ENCODE peak calls at places on chromosome 20, in eight cellular contexts. V is gastrocnemius medialis, W is IMR-90, C is HFFc6, D is astrocyte of the spinal cord, B is A549, A is tibial nerve, Y is stomach. H is an unnamed sample.

GRCh38 chr20:23889775-23890187 is 10.2 kb upstream of the CST5 start:
- DNase-seq in V (no peak), W (peak; percentile 24), C (peak; percentile 47), D (peak; percentile 15), B (peak; percentile 68), A (no peak), Y (peak; percentile 31), H (peak; percentile 30)

GRCh38 chr20:44187054-44187762 is at the start of gene JPH2:
- DNase-seq in V (peak; percentile 79), W (peak; percentile 67), C (peak; percentile 87), D (peak; percentile 54), B (peak; percentile 60), A (no peak), Y (peak; percentile 39), H (peak; percentile 44)

GRCh38 chr20:37226889-37227288 is 34.7 kb downstream of the GHRH start:
- DNase-seq in V (no peak), W (peak; percentile 21), C (no peak), D (peak; percentile 37), B (no peak), A (peak; percentile 47), Y (peak; percentile 30), H (no peak)

GRCh38 chr20:43914286-43914685 is 366 bp upstream of the TOX2 start:
- DNase-seq in V (no peak), W (no peak), C (no peak), D (no peak), B (no peak), A (no peak), Y (no peak), H (no peak)

GRCh38 chr20:5675103-5676091 is 74.8 kb upstream of the SHLD1 start:
- DNase-seq in V (no peak), W (no peak), C (no peak), D (no peak), B (no peak), A (no peak), Y (no peak), H (no peak)

GRCh38 chr20:23826541-23827018 is at the start of gene CST2:
- DNase-seq in V (no peak), W (no peak), C (no peak), D (no peak), B (peak; percentile 13), A (no peak), Y (no peak), H (no peak)

GRCh38 chr20:44134897-44135810 is 51.8 kb downstream of the JPH2 start:
- DNase-seq in V (no peak), W (no peak), C (peak; percentile 11), D (no peak), B (no peak), A (no peak), Y (no peak), H (no peak)

GRCh38 chr20:9467995-9468394 is 46.4 kb upstream of the LAMP5 start:
- DNase-seq in V (no peak), W (no peak), C (no peak), D (no peak), B (peak; percentile 17), A (no peak), Y (no peak), H (peak; percentile 4)

GRCh38 chr20:48582361-48582991 is 245.3 kb downstream of the PREX1 start:
- DNase-seq in V (no peak), W (no peak), C (no peak), D (no peak), B (no peak), A (no peak), Y (no peak), H (no peak)

GRCh38 chr20:48102821-48103635 is 317.7 kb upstream of the SULF2 start:
- DNase-seq in V (no peak), W (no peak), C (no peak), D (peak; percentile 2), B (no peak), A (no peak), Y (no peak), H (no peak)

GRCh38 chr20:52191436-52192295 is at the start of gene ZFP64:
- DNase-seq in V (peak; percentile 32), W (peak; percentile 76), C (peak; percentile 68), D (peak; percentile 83), B (peak; percentile 88), A (peak; percentile 59), Y (peak; percentile 76), H (peak; percentile 88)

GRCh38 chr20:36644713-36645109 is 1.3 kb downstream of the SLA2 start:
- DNase-seq in V (no peak), W (no peak), C (no peak), D (no peak), B (no peak), A (no peak), Y (no peak), H (no peak)

GRCh38 chr20:16580127-16580526 is 6.9 kb upstream of the KIF16B start:
- DNase-seq in V (peak; percentile 20), W (peak; percentile 77), C (peak; percentile 5), D (peak; percentile 31), B (peak; percentile 33), A (no peak), Y (no peak), H (no peak)

GRCh38 chr20:55561259-55561658 is 444.1 kb downstream of the CBLN4 start:
- DNase-seq in V (no peak), W (no peak), C (no peak), D (peak; percentile 30), B (no peak), A (no peak), Y (no peak), H (no peak)

GRCh38 chr20:32155017-32155965 is 45.8 kb downstream of the TM9SF4 start:
- DNase-seq in V (peak; percentile 64), W (peak; percentile 88), C (peak; percentile 42), D (peak; percentile 63), B (peak; percentile 41), A (peak; percentile 66), Y (peak; percentile 71), H (peak; percentile 85)
- TF ChIP-seq CTCF in V (no peak), W (peak; percentile 26), C (peak; percentile 9), D (peak; percentile 44), B (no peak), A (no peak), Y (peak; percentile 18), H (peak; percentile 42)

DNA sequence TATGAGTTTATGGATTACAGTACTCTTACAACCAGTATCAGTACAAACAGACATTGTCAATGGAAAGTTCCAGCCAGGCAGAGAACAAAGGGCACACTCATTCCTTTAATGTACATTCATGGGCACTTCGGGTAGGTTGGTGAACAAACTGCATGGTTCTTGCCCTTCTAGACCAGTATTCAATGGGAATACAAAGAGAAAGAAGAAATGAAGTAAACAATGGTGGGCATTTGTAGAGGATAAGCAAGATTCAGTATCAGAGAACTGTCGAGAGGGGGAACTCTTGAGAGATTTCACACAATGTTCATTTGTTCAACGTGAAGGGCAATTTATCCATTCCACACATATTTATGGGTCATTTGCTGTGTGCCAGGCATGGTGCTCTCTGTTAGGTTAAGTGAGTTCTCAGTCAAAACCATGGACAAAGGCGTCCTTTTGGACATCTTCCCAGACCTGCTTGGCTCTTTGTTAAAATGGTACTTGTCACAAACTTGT is 714.8 kb downstream of the DHX35 start:
- DNase-seq in V (no peak), W (peak; percentile 3), C (no peak), D (peak; percentile 13), B (peak; percentile 5), A (no peak), Y (no peak), H (no peak)
- TF ChIP-seq CTCF in V (no peak), W (peak; percentile 28), C (no peak), D (peak; percentile 18), B (peak; percentile 11), A (peak; percentile 28), Y (no peak), H (no peak)

DNA sequence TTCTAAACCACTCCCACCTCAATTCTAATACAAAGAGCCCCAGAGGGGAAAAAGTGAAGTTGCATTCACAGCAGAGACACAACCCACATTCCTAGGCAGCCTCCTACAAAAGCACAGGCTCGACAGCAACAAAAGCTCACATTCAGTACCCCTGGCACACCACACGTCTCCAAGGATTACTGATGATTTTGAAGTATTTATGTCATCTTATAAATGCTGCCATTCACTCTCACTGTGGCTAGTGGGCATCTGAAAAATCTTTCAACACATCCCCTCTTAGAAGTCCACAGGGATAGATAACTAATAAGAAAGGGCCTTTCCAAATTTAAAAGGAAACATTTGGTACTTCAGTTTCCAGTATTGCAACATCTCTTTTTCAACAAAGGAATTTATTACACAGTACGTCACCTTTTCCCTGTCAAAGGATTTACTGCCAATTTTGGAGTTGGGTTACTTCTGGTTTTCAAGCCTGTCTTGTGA is 146.7 kb downstream of the TASP1 start:
- DNase-seq in V (no peak), W (peak; percentile 72), C (peak; percentile 25), D (peak; percentile 45), B (peak; percentile 31), A (peak; percentile 56), Y (no peak), H (peak; percentile 18)
- TF ChIP-seq CTCF in V (no peak), W (no peak), C (no peak), D (no peak), B (no peak), A (no peak), Y (no peak), H (no peak)

DNA sequence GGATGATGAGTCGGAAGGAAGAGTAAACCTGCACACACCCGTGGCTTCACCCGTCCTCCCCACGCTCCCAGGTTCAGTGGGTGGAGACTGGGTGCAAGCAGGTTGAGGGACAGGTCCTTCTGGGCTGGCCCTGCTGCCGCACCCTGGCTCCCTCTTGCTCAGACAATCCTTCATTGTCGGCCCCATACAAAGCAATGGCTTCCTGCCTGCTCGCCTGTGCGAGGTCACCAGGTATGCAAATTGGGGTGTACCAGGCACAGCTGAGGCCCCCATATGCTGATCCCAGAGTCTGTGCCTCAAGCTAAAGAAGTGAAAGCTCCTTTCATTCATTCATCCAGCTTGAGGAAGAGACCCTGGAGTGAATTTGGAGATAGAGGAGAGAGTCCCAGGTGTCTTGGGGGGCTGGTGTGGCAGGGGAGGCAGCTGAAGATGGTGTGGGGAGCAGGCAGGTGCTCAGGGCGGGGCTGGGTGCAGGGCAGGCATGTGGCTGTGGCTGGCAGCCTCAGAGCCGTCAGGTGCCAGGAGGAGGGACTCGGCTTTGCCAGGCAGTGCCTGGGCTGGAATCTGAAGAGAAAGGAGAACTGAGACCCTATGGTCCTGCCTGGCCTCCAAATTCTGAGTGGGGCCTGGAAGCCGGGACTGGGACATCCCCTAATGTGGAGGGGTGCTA is 4.7 kb downstream of the SLCO4A1 start:
- DNase-seq in V (peak; percentile 57), W (no peak), C (no peak), D (no peak), B (no peak), A (no peak), Y (peak; percentile 87), H (peak; percentile 36)
- TF ChIP-seq CTCF in V (no peak), W (no peak), C (no peak), D (no peak), B (no peak), A (no peak), Y (no peak), H (no peak)